ENCODE peak calls at places on chromosomes 2 and 18, in eight cellular contexts. One of them, this sample, is unnamed.

GRCh38 chr2:96305091-96305978 is at the start of gene SNRNP200:
- DNase-seq in activated CD8-positive, alpha-beta memory T cell treated with anti-CD3 and anti-CD28 coated beads, Interleukin-2, amount 50 U/mL, for 48 hours: peak; percentile 95
- DNase-seq in HepG2: peak; percentile 86
- DNase-seq in nucleus accumbens: peak; percentile 34
- DNase-seq in occipital lobe: peak; percentile 84
- DNase-seq in Kasumi-1: peak; percentile 93
- DNase-seq in psoas muscle: peak; percentile 94
- DNase-seq in OCI-M1: peak; percentile 95
- DNase-seq in this sample: peak; percentile 94

GRCh38 chr2:181420259-181421130 is 36.7 kb upstream of the ITGA4 start:
- DNase-seq in activated CD8-positive, alpha-beta memory T cell treated with anti-CD3 and anti-CD28 coated beads, Interleukin-2, amount 50 U/mL, for 48 hours: no peak
- DNase-seq in HepG2: no peak
- DNase-seq in nucleus accumbens: no peak
- DNase-seq in occipital lobe: no peak
- DNase-seq in Kasumi-1: no peak
- DNase-seq in psoas muscle: no peak
- DNase-seq in OCI-M1: no peak
- DNase-seq in this sample: no peak

GRCh38 chr2:75328156-75328555 is 128.8 kb upstream of the TACR1 start:
- DNase-seq in activated CD8-positive, alpha-beta memory T cell treated with anti-CD3 and anti-CD28 coated beads, Interleukin-2, amount 50 U/mL, for 48 hours: no peak
- DNase-seq in HepG2: no peak
- DNase-seq in nucleus accumbens: no peak
- DNase-seq in occipital lobe: no peak
- DNase-seq in Kasumi-1: no peak
- DNase-seq in psoas muscle: no peak
- DNase-seq in OCI-M1: no peak
- DNase-seq in this sample: no peak

GRCh38 chr18:45355944-45356520 is 259.2 kb upstream of the SLC14A2 start:
- DNase-seq in activated CD8-positive, alpha-beta memory T cell treated with anti-CD3 and anti-CD28 coated beads, Interleukin-2, amount 50 U/mL, for 48 hours: no peak
- DNase-seq in HepG2: no peak
- DNase-seq in nucleus accumbens: no peak
- DNase-seq in occipital lobe: no peak
- DNase-seq in Kasumi-1: no peak
- DNase-seq in psoas muscle: no peak
- DNase-seq in OCI-M1: peak; percentile 4
- DNase-seq in this sample: no peak

GRCh38 chr2:181124499-181124898 is 144.1 kb downstream of the UBE2E3 start:
- DNase-seq in activated CD8-positive, alpha-beta memory T cell treated with anti-CD3 and anti-CD28 coated beads, Interleukin-2, amount 50 U/mL, for 48 hours: no peak
- DNase-seq in HepG2: no peak
- DNase-seq in nucleus accumbens: no peak
- DNase-seq in occipital lobe: no peak
- DNase-seq in Kasumi-1: peak; percentile 23
- DNase-seq in psoas muscle: no peak
- DNase-seq in OCI-M1: peak; percentile 63
- DNase-seq in this sample: no peak

GRCh38 chr2:100517556-100517955 is 45.2 kb upstream of the PDCL3 start:
- DNase-seq in activated CD8-positive, alpha-beta memory T cell treated with anti-CD3 and anti-CD28 coated beads, Interleukin-2, amount 50 U/mL, for 48 hours: no peak
- DNase-seq in HepG2: no peak
- DNase-seq in nucleus accumbens: no peak
- DNase-seq in occipital lobe: no peak
- DNase-seq in Kasumi-1: no peak
- DNase-seq in psoas muscle: no peak
- DNase-seq in OCI-M1: no peak
- DNase-seq in this sample: no peak

GRCh38 chr2:201536046-201536445 is 84.5 kb downstream of the STRADB start:
- DNase-seq in activated CD8-positive, alpha-beta memory T cell treated with anti-CD3 and anti-CD28 coated beads, Interleukin-2, amount 50 U/mL, for 48 hours: no peak
- DNase-seq in HepG2: no peak
- DNase-seq in nucleus accumbens: no peak
- DNase-seq in occipital lobe: no peak
- DNase-seq in Kasumi-1: no peak
- DNase-seq in psoas muscle: no peak
- DNase-seq in OCI-M1: no peak
- DNase-seq in this sample: no peak

GRCh38 chr2:19746611-19747309 is 155.0 kb downstream of the TTC32 start:
- DNase-seq in activated CD8-positive, alpha-beta memory T cell treated with anti-CD3 and anti-CD28 coated beads, Interleukin-2, amount 50 U/mL, for 48 hours: no peak
- DNase-seq in HepG2: peak; percentile 19
- DNase-seq in nucleus accumbens: no peak
- DNase-seq in occipital lobe: no peak
- DNase-seq in Kasumi-1: no peak
- DNase-seq in psoas muscle: no peak
- DNase-seq in OCI-M1: peak; percentile 10
- DNase-seq in this sample: peak; percentile 45

GRCh38 chr2:200138386-200139184 is 167.9 kb upstream of the SPATS2L start:
- DNase-seq in activated CD8-positive, alpha-beta memory T cell treated with anti-CD3 and anti-CD28 coated beads, Interleukin-2, amount 50 U/mL, for 48 hours: no peak
- DNase-seq in HepG2: no peak
- DNase-seq in nucleus accumbens: no peak
- DNase-seq in occipital lobe: no peak
- DNase-seq in Kasumi-1: no peak
- DNase-seq in psoas muscle: no peak
- DNase-seq in OCI-M1: no peak
- DNase-seq in this sample: no peak

GRCh38 chr2:16084274-16084673 is 143.9 kb downstream of the MYCN start:
- DNase-seq in activated CD8-positive, alpha-beta memory T cell treated with anti-CD3 and anti-CD28 coated beads, Interleukin-2, amount 50 U/mL, for 48 hours: no peak
- DNase-seq in HepG2: no peak
- DNase-seq in nucleus accumbens: no peak
- DNase-seq in occipital lobe: no peak
- DNase-seq in Kasumi-1: no peak
- DNase-seq in psoas muscle: no peak
- DNase-seq in OCI-M1: no peak
- DNase-seq in this sample: no peak

GRCh38 chr18:78517973-78518372 is 461.6 kb upstream of the SALL3 start:
- DNase-seq in activated CD8-positive, alpha-beta memory T cell treated with anti-CD3 and anti-CD28 coated beads, Interleukin-2, amount 50 U/mL, for 48 hours: no peak
- DNase-seq in HepG2: no peak
- DNase-seq in nucleus accumbens: no peak
- DNase-seq in occipital lobe: no peak
- DNase-seq in Kasumi-1: no peak
- DNase-seq in psoas muscle: no peak
- DNase-seq in OCI-M1: no peak
- DNase-seq in this sample: no peak

GRCh38 chr2:240214790-240215675 is 74.6 kb upstream of the OTOS start:
- DNase-seq in activated CD8-positive, alpha-beta memory T cell treated with anti-CD3 and anti-CD28 coated beads, Interleukin-2, amount 50 U/mL, for 48 hours: no peak
- DNase-seq in HepG2: no peak
- DNase-seq in nucleus accumbens: no peak
- DNase-seq in occipital lobe: no peak
- DNase-seq in Kasumi-1: no peak
- DNase-seq in psoas muscle: peak; percentile 40
- DNase-seq in OCI-M1: no peak
- DNase-seq in this sample: no peak

GRCh38 chr2:30134582-30134981 is 12.2 kb upstream of the YPEL5 start:
- DNase-seq in activated CD8-positive, alpha-beta memory T cell treated with anti-CD3 and anti-CD28 coated beads, Interleukin-2, amount 50 U/mL, for 48 hours: no peak
- DNase-seq in HepG2: no peak
- DNase-seq in nucleus accumbens: no peak
- DNase-seq in occipital lobe: no peak
- DNase-seq in Kasumi-1: no peak
- DNase-seq in psoas muscle: no peak
- DNase-seq in OCI-M1: peak; percentile 75
- DNase-seq in this sample: no peak

GRCh38 chr2:66729391-66729790 is 294.5 kb downstream of the MEIS1 start:
- DNase-seq in activated CD8-positive, alpha-beta memory T cell treated with anti-CD3 and anti-CD28 coated beads, Interleukin-2, amount 50 U/mL, for 48 hours: no peak
- DNase-seq in HepG2: no peak
- DNase-seq in nucleus accumbens: no peak
- DNase-seq in occipital lobe: no peak
- DNase-seq in Kasumi-1: peak; percentile 14
- DNase-seq in psoas muscle: no peak
- DNase-seq in OCI-M1: no peak
- DNase-seq in this sample: no peak

GRCh38 chr2:28231110-28231621 is 161.5 kb upstream of the FOSL2 start:
- DNase-seq in activated CD8-positive, alpha-beta memory T cell treated with anti-CD3 and anti-CD28 coated beads, Interleukin-2, amount 50 U/mL, for 48 hours: no peak
- DNase-seq in HepG2: no peak
- DNase-seq in nucleus accumbens: no peak
- DNase-seq in occipital lobe: no peak
- DNase-seq in Kasumi-1: no peak
- DNase-seq in psoas muscle: peak; percentile 76
- DNase-seq in OCI-M1: no peak
- DNase-seq in this sample: no peak

GRCh38 chr2:47034973-47035609 is 119.5 kb upstream of the MCFD2 start:
- DNase-seq in activated CD8-positive, alpha-beta memory T cell treated with anti-CD3 and anti-CD28 coated beads, Interleukin-2, amount 50 U/mL, for 48 hours: no peak
- DNase-seq in HepG2: peak; percentile 80
- DNase-seq in nucleus accumbens: no peak
- DNase-seq in occipital lobe: no peak
- DNase-seq in Kasumi-1: peak; percentile 58
- DNase-seq in psoas muscle: no peak
- DNase-seq in OCI-M1: peak; percentile 26
- DNase-seq in this sample: peak; percentile 31

GRCh38 chr2:120398961-120399888 is 53.3 kb downstream of the INHBB start:
- DNase-seq in activated CD8-positive, alpha-beta memory T cell treated with anti-CD3 and anti-CD28 coated beads, Interleukin-2, amount 50 U/mL, for 48 hours: peak; percentile 42
- DNase-seq in HepG2: peak; percentile 98
- DNase-seq in nucleus accumbens: no peak
- DNase-seq in occipital lobe: no peak
- DNase-seq in Kasumi-1: no peak
- DNase-seq in psoas muscle: peak; percentile 32
- DNase-seq in OCI-M1: no peak
- DNase-seq in this sample: peak; percentile 34

GRCh38 chr18:30454920-30455319 is 587.6 kb downstream of the DSC3 start:
- DNase-seq in activated CD8-positive, alpha-beta memory T cell treated with anti-CD3 and anti-CD28 coated beads, Interleukin-2, amount 50 U/mL, for 48 hours: no peak
- DNase-seq in HepG2: no peak
- DNase-seq in nucleus accumbens: no peak
- DNase-seq in occipital lobe: no peak
- DNase-seq in Kasumi-1: no peak
- DNase-seq in psoas muscle: no peak
- DNase-seq in OCI-M1: no peak
- DNase-seq in this sample: no peak

GRCh38 chr2:188244383-188244782 is 47.3 kb upstream of the GULP1 start:
- DNase-seq in activated CD8-positive, alpha-beta memory T cell treated with anti-CD3 and anti-CD28 coated beads, Interleukin-2, amount 50 U/mL, for 48 hours: no peak
- DNase-seq in HepG2: no peak
- DNase-seq in nucleus accumbens: no peak
- DNase-seq in occipital lobe: no peak
- DNase-seq in Kasumi-1: no peak
- DNase-seq in psoas muscle: no peak
- DNase-seq in OCI-M1: no peak
- DNase-seq in this sample: no peak

GRCh38 chr18:961644-962355 is 57.1 kb downstream of the ADCYAP1 start:
- DNase-seq in activated CD8-positive, alpha-beta memory T cell treated with anti-CD3 and anti-CD28 coated beads, Interleukin-2, amount 50 U/mL, for 48 hours: peak; percentile 80
- DNase-seq in HepG2: peak; percentile 13
- DNase-seq in nucleus accumbens: no peak
- DNase-seq in occipital lobe: no peak
- DNase-seq in Kasumi-1: peak; percentile 70
- DNase-seq in psoas muscle: no peak
- DNase-seq in OCI-M1: peak; percentile 83
- DNase-seq in this sample: peak; percentile 55

GRCh38 chr2:70391988-70392387 is 90.1 kb upstream of the FAM136A start:
- DNase-seq in activated CD8-positive, alpha-beta memory T cell treated with anti-CD3 and anti-CD28 coated beads, Interleukin-2, amount 50 U/mL, for 48 hours: no peak
- DNase-seq in HepG2: no peak
- DNase-seq in nucleus accumbens: no peak
- DNase-seq in occipital lobe: no peak
- DNase-seq in Kasumi-1: no peak
- DNase-seq in psoas muscle: no peak
- DNase-seq in OCI-M1: no peak
- DNase-seq in this sample: no peak

GRCh38 chr2:1892529-1893250 is 148.4 kb upstream of the PXDN start:
- DNase-seq in activated CD8-positive, alpha-beta memory T cell treated with anti-CD3 and anti-CD28 coated beads, Interleukin-2, amount 50 U/mL, for 48 hours: no peak
- DNase-seq in HepG2: no peak
- DNase-seq in nucleus accumbens: no peak
- DNase-seq in occipital lobe: no peak
- DNase-seq in Kasumi-1: no peak
- DNase-seq in psoas muscle: no peak
- DNase-seq in OCI-M1: no peak
- DNase-seq in this sample: no peak

GRCh38 chr18:35513181-35513932 is 15.6 kb upstream of the INO80C start:
- DNase-seq in activated CD8-positive, alpha-beta memory T cell treated with anti-CD3 and anti-CD28 coated beads, Interleukin-2, amount 50 U/mL, for 48 hours: no peak
- DNase-seq in HepG2: no peak
- DNase-seq in nucleus accumbens: no peak
- DNase-seq in occipital lobe: no peak
- DNase-seq in Kasumi-1: no peak
- DNase-seq in psoas muscle: peak; percentile 74
- DNase-seq in OCI-M1: no peak
- DNase-seq in this sample: peak; percentile 36

GRCh38 chr2:5803547-5803946 is 111.4 kb downstream of the SOX11 start:
- DNase-seq in activated CD8-positive, alpha-beta memory T cell treated with anti-CD3 and anti-CD28 coated beads, Interleukin-2, amount 50 U/mL, for 48 hours: no peak
- DNase-seq in HepG2: no peak
- DNase-seq in nucleus accumbens: no peak
- DNase-seq in occipital lobe: no peak
- DNase-seq in Kasumi-1: no peak
- DNase-seq in psoas muscle: no peak
- DNase-seq in OCI-M1: no peak
- DNase-seq in this sample: no peak

GRCh38 chr18:58674863-58675472 is 3.7 kb downstream of the MALT1 start:
- DNase-seq in activated CD8-positive, alpha-beta memory T cell treated with anti-CD3 and anti-CD28 coated beads, Interleukin-2, amount 50 U/mL, for 48 hours: no peak
- DNase-seq in HepG2: no peak
- DNase-seq in nucleus accumbens: no peak
- DNase-seq in occipital lobe: no peak
- DNase-seq in Kasumi-1: no peak
- DNase-seq in psoas muscle: no peak
- DNase-seq in OCI-M1: no peak
- DNase-seq in this sample: no peak

GRCh38 chr2:240425697-240426096 is 9.8 kb upstream of the GPC1 start:
- DNase-seq in activated CD8-positive, alpha-beta memory T cell treated with anti-CD3 and anti-CD28 coated beads, Interleukin-2, amount 50 U/mL, for 48 hours: peak; percentile 33
- DNase-seq in HepG2: no peak
- DNase-seq in nucleus accumbens: no peak
- DNase-seq in occipital lobe: no peak
- DNase-seq in Kasumi-1: no peak
- DNase-seq in psoas muscle: no peak
- DNase-seq in OCI-M1: no peak
- DNase-seq in this sample: no peak

GRCh38 chr2:42859006-42859552 is 66.7 kb upstream of the HAAO start:
- DNase-seq in activated CD8-positive, alpha-beta memory T cell treated with anti-CD3 and anti-CD28 coated beads, Interleukin-2, amount 50 U/mL, for 48 hours: peak; percentile 90
- DNase-seq in HepG2: peak; percentile 81
- DNase-seq in nucleus accumbens: no peak
- DNase-seq in occipital lobe: peak; percentile 12
- DNase-seq in Kasumi-1: peak; percentile 87
- DNase-seq in psoas muscle: no peak
- DNase-seq in OCI-M1: peak; percentile 92
- DNase-seq in this sample: peak; percentile 83

GRCh38 chr2:132824716-132825115 is 154.7 kb upstream of the LYPD1 start:
- DNase-seq in activated CD8-positive, alpha-beta memory T cell treated with anti-CD3 and anti-CD28 coated beads, Interleukin-2, amount 50 U/mL, for 48 hours: no peak
- DNase-seq in HepG2: no peak
- DNase-seq in nucleus accumbens: no peak
- DNase-seq in occipital lobe: no peak
- DNase-seq in Kasumi-1: no peak
- DNase-seq in psoas muscle: no peak
- DNase-seq in OCI-M1: no peak
- DNase-seq in this sample: no peak

GRCh38 chr2:223306371-223306770 is 254.4 kb downstream of the KCNE4 start:
- DNase-seq in activated CD8-positive, alpha-beta memory T cell treated with anti-CD3 and anti-CD28 coated beads, Interleukin-2, amount 50 U/mL, for 48 hours: no peak
- DNase-seq in HepG2: peak; percentile 9
- DNase-seq in nucleus accumbens: no peak
- DNase-seq in occipital lobe: no peak
- DNase-seq in Kasumi-1: peak; percentile 10
- DNase-seq in psoas muscle: no peak
- DNase-seq in OCI-M1: peak; percentile 7
- DNase-seq in this sample: no peak

GRCh38 chr2:181546086-181546485 is 88.9 kb downstream of the ITGA4 start:
- DNase-seq in activated CD8-positive, alpha-beta memory T cell treated with anti-CD3 and anti-CD28 coated beads, Interleukin-2, amount 50 U/mL, for 48 hours: no peak
- DNase-seq in HepG2: no peak
- DNase-seq in nucleus accumbens: no peak
- DNase-seq in occipital lobe: no peak
- DNase-seq in Kasumi-1: no peak
- DNase-seq in psoas muscle: no peak
- DNase-seq in OCI-M1: no peak
- DNase-seq in this sample: no peak

GRCh38 chr2:240364961-240365775 is 70.3 kb upstream of the GPC1 start:
- DNase-seq in activated CD8-positive, alpha-beta memory T cell treated with anti-CD3 and anti-CD28 coated beads, Interleukin-2, amount 50 U/mL, for 48 hours: no peak
- DNase-seq in HepG2: no peak
- DNase-seq in nucleus accumbens: no peak
- DNase-seq in occipital lobe: no peak
- DNase-seq in Kasumi-1: no peak
- DNase-seq in psoas muscle: peak; percentile 42
- DNase-seq in OCI-M1: no peak
- DNase-seq in this sample: no peak

GRCh38 chr2:194319222-194319992 is 1337.6 kb upstream of the SLC39A10 start:
- DNase-seq in activated CD8-positive, alpha-beta memory T cell treated with anti-CD3 and anti-CD28 coated beads, Interleukin-2, amount 50 U/mL, for 48 hours: no peak
- DNase-seq in HepG2: peak; percentile 30
- DNase-seq in nucleus accumbens: no peak
- DNase-seq in occipital lobe: no peak
- DNase-seq in Kasumi-1: no peak
- DNase-seq in psoas muscle: no peak
- DNase-seq in OCI-M1: peak; percentile 40
- DNase-seq in this sample: no peak

GRCh38 chr18:46174317-46175039 is 70.3 kb downstream of the HAUS1 start:
- DNase-seq in activated CD8-positive, alpha-beta memory T cell treated with anti-CD3 and anti-CD28 coated beads, Interleukin-2, amount 50 U/mL, for 48 hours: peak; percentile 81
- DNase-seq in HepG2: no peak
- DNase-seq in nucleus accumbens: no peak
- DNase-seq in occipital lobe: no peak
- DNase-seq in Kasumi-1: peak; percentile 25
- DNase-seq in psoas muscle: peak; percentile 85
- DNase-seq in OCI-M1: peak; percentile 51
- DNase-seq in this sample: peak; percentile 75

GRCh38 chr18:26456070-26456491 is 92.3 kb downstream of the KCTD1 start:
- DNase-seq in activated CD8-positive, alpha-beta memory T cell treated with anti-CD3 and anti-CD28 coated beads, Interleukin-2, amount 50 U/mL, for 48 hours: no peak
- DNase-seq in HepG2: peak; percentile 10
- DNase-seq in nucleus accumbens: no peak
- DNase-seq in occipital lobe: no peak
- DNase-seq in Kasumi-1: peak; percentile 1
- DNase-seq in psoas muscle: no peak
- DNase-seq in OCI-M1: peak; percentile 38
- DNase-seq in this sample: no peak

This sample was measured in hepatocyte.